ENCODE peak calls at places on chromosomes 3 and 15, in four cellular contexts. One of them, this sample, is unnamed.

GRCh38 chr3:172102123-172102882 is 62.9 kb downstream of the FNDC3B start:
- DNase-seq in GM12891: no peak
- DNase-seq in K562: no peak
- DNase-seq in GM12878: no peak
- DNase-seq in this sample: peak; percentile 66

GRCh38 chr3:190012314-190012782 is 108.3 kb downstream of the P3H2 start:
- DNase-seq in GM12891: no peak
- DNase-seq in K562: no peak
- DNase-seq in GM12878: no peak
- DNase-seq in this sample: no peak

GRCh38 chr15:73946795-73947370 is 20.6 kb downstream of the LOXL1 start:
- DNase-seq in GM12891: no peak
- DNase-seq in K562: no peak
- DNase-seq in GM12878: no peak
- DNase-seq in this sample: no peak

GRCh38 chr3:184822654-184823053 is 10.7 kb downstream of the VPS8 start:
- DNase-seq in GM12891: no peak
- DNase-seq in K562: no peak
- DNase-seq in GM12878: no peak
- DNase-seq in this sample: no peak

GRCh38 chr3:4741404-4742307 is 237.6 kb upstream of the BHLHE40 start:
- DNase-seq in GM12891: no peak
- DNase-seq in K562: peak; percentile 88
- DNase-seq in GM12878: no peak
- DNase-seq in this sample: peak; percentile 71

GRCh38 chr3:71964170-71964569 is 179.2 kb upstream of the PROK2 start:
- DNase-seq in GM12891: no peak
- DNase-seq in K562: no peak
- DNase-seq in GM12878: no peak
- DNase-seq in this sample: no peak

GRCh38 chr3:106819445-106819844 is 557.8 kb upstream of the CCDC54 start:
- DNase-seq in GM12891: no peak
- DNase-seq in K562: no peak
- DNase-seq in GM12878: no peak
- DNase-seq in this sample: no peak

GRCh38 chr3:55487376-55488241 is 503 bp upstream of the WNT5A start:
- DNase-seq in GM12891: no peak
- DNase-seq in K562: no peak
- DNase-seq in GM12878: no peak
- DNase-seq in this sample: no peak

GRCh38 chr3:88408935-88409334 is 259.2 kb downstream of the C3orf38 start:
- DNase-seq in GM12891: no peak
- DNase-seq in K562: no peak
- DNase-seq in GM12878: no peak
- DNase-seq in this sample: no peak

DNA sequence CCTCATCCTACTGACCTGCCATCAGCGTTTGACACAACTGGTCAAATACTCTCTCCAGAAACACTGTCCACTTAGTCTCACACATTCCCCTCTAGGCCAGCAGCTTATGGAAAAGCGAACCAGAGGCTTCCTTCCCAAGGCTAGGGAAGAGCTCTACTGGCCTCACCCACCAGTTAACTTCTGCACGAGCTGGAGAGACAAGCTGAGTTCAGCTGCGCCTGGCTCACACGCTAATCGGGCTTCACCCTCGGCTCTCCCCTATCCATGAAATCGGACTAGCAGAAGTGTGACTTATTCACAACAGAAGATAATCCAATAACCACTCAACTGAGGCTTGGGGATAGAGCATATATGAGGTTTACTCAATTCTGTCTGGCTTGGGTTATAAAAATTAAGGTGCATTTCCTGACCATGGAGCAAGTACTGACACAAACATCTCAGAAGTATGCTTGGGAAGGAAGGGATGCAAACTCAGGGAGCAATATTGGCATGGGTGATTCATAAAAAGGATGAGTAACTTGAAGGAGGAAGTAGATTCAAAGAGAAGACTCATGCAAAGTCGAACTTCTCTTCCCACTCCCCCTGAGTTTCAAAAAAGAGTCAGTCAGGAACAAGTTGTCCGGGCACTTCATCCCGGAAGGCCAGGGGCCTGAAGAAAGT is 73.1 kb downstream of the XXYLT1 start:
- DNase-seq in GM12891: no peak
- DNase-seq in K562: no peak
- DNase-seq in GM12878: no peak
- DNase-seq in this sample: no peak
- TF ChIP-seq SPI1 in GM12891: no peak
- TF ChIP-seq SPI1 in K562: no peak
- TF ChIP-seq SPI1 in GM12878: no peak
- TF ChIP-seq SPI1 in this sample: no peak

DNA sequence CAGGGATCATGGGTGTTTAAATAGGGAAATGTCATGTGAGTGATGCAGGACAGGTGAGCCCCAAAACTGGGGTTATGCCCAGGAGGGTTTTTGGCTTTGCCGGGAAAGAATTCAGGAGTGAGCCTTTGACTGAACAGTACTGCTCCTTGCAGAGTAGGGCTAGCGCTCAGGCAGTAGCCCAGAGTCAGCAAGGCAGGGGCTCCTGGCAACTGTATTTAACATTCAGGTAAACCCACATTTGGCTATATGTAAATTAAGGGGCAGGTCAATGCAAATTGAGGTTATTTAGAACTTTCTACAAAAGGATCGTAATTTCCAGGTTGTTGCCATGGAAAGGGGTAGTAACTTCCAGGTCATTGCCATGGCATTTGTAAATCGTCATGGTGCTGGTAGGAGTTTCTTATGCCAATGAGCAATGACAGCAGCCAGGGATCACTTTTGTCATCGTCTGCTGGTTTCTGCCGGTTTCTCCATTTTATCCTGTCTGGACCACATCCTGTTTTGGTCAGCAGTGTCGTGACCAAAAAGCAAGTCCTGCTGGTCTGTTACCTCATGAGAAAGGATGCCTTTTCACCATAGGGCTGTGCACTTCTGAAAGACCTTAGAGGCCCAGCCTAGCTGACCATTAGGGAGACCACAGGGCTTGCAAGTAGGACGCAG is 24.3 kb downstream of the MTHFS start:
- DNase-seq in GM12891: no peak
- DNase-seq in K562: no peak
- DNase-seq in GM12878: no peak
- DNase-seq in this sample: peak; percentile 91
- TF ChIP-seq SPI1 in GM12891: no peak
- TF ChIP-seq SPI1 in K562: no peak
- TF ChIP-seq SPI1 in GM12878: no peak
- TF ChIP-seq SPI1 in this sample: peak; percentile 33

GRCh38 chr3:129612350-129613204 is 6.1 kb upstream of the PLXND1 start:
- DNase-seq in GM12891: no peak
- DNase-seq in K562: no peak
- DNase-seq in GM12878: no peak
- DNase-seq in this sample: no peak
- TF ChIP-seq SPI1 in GM12891: no peak
- TF ChIP-seq SPI1 in K562: no peak
- TF ChIP-seq SPI1 in GM12878: no peak
- TF ChIP-seq SPI1 in this sample: no peak

GRCh38 chr3:32420138-32420981 is 28.7 kb downstream of the CMTM7 start:
- DNase-seq in GM12891: no peak
- DNase-seq in K562: no peak
- DNase-seq in GM12878: peak; percentile 56
- DNase-seq in this sample: peak; percentile 84
- TF ChIP-seq SPI1 in GM12891: no peak
- TF ChIP-seq SPI1 in K562: no peak
- TF ChIP-seq SPI1 in GM12878: no peak
- TF ChIP-seq SPI1 in this sample: peak; percentile 33

GRCh38 chr15:28021281-28022039 is 77.7 kb downstream of the OCA2 start:
- DNase-seq in GM12891: no peak
- DNase-seq in K562: peak; percentile 41
- DNase-seq in GM12878: no peak
- DNase-seq in this sample: peak; percentile 10
- TF ChIP-seq SPI1 in GM12891: no peak
- TF ChIP-seq SPI1 in K562: no peak
- TF ChIP-seq SPI1 in GM12878: no peak
- TF ChIP-seq SPI1 in this sample: no peak

GRCh38 chr3:183537295-183537730 is 18.2 kb downstream of the KLHL6 start:
- DNase-seq in GM12891: no peak
- DNase-seq in K562: no peak
- DNase-seq in GM12878: no peak
- DNase-seq in this sample: peak; percentile 87

GRCh38 chr3:183534249-183534648 is 21.3 kb downstream of the KLHL6 start:
- DNase-seq in GM12891: no peak
- DNase-seq in K562: no peak
- DNase-seq in GM12878: no peak
- DNase-seq in this sample: no peak

GRCh38 chr3:183536238-183536880 is 19.1 kb downstream of the KLHL6 start:
- DNase-seq in GM12891: no peak
- DNase-seq in K562: peak; percentile 27
- DNase-seq in GM12878: peak; percentile 82
- DNase-seq in this sample: no peak

GRCh38 chr3:183532620-183533409 is 22.7 kb downstream of the KLHL6 start:
- DNase-seq in GM12891: no peak
- DNase-seq in K562: peak; percentile 74
- DNase-seq in GM12878: no peak
- DNase-seq in this sample: no peak

DNA sequence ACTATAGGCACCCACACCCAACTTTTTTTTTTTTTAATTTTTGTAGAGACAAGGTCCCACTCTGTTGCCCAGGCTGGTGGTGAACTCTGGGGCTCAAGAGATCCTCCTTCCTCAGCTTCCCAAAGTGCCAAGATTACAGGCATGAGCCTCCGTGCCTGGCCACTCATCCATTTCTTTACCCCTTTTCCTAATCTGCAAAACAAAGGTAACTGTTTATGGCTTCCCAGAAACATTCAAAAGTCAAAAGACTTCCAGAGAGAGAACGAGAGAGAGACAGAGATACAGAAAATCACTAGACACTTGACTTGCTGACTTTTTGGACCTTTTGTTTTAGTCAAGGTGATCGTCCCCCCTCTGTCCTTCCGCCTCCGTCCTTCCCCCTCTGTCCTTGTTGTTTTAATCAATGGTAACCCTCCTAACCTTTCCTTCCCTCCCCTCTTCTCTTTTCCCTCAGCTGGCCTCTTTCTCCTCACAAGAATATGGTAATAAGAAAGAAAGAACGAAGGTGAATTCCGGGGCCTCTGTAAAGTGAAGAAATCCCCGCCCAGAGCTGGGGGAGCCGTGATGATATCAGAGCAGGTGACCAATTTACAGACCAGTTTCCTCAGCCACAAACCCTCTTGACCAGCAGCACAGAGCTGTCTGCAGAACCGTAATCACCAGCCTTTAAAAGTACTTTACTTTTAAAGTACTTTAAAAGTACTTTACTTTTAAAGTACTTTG is 21.9 kb downstream of the KLHL6 start:
- DNase-seq in GM12891: no peak
- DNase-seq in K562: peak; percentile 52
- DNase-seq in GM12878: no peak
- DNase-seq in this sample: no peak
- TF ChIP-seq SPI1 in GM12891: no peak
- TF ChIP-seq SPI1 in K562: no peak
- TF ChIP-seq SPI1 in GM12878: no peak
- TF ChIP-seq SPI1 in this sample: no peak

DNA sequence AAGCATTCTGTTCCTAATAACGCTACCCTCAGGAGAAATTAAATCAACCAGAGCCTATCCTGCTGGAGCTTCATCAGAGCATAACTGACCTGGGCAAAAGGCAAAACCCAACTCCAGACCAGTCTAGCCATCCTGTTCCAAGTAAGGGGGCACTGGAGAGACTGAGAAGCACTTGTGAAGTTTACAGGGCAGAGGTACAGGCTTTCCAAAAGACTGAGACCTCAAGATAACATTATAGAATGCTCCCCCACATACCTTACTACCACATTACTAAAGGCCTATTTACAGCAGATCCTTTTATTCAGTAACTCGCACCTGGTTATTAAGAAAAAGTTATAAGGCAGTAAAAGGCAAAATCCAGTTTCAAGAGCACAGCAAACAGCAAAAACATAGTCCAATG is 35.5 kb downstream of the RFX7 start:
- DNase-seq in GM12891: no peak
- DNase-seq in K562: no peak
- DNase-seq in GM12878: no peak
- DNase-seq in this sample: no peak
- TF ChIP-seq SPI1 in GM12891: no peak
- TF ChIP-seq SPI1 in K562: no peak
- TF ChIP-seq SPI1 in GM12878: no peak
- TF ChIP-seq SPI1 in this sample: no peak

DNA sequence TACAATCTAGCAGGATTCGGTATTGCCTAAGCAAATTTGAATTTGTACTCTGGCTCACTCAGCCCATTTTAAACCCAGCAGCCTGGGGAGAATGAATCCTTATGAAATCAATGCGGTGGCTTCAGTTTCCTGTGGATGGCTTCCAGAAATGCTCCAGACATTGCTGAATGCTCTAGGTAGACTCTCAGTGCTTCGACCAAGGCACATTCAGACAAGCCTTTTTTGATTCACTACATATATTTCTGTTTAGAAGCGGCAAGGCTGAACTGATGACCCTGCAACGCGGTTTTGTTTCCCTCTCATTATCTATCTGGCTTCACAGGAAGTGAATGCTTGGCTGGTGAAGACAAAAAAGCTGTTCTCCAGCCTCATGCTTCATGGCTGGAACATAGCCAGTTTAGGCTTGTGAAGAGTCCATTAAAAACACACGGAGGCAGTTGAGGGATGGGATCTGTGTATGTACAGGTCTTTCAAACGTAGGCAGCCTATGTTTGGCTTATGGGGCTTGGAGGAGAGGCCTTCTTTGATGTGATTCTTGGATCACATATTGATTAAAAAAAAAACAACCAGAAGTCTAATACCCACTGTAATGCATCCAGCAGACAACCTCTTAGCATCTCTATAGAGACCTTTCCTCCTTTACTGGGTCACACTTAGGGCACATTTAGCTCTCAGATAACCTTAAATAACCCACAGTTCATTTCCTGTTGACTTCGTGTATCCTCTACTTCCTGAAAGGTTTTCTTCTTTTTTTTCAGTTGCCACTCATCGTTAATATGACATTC is 400.2 kb upstream of the TBL1XR1 start:
- DNase-seq in GM12891: no peak
- DNase-seq in K562: peak; percentile 31
- DNase-seq in GM12878: no peak
- DNase-seq in this sample: no peak
- TF ChIP-seq SPI1 in GM12891: no peak
- TF ChIP-seq SPI1 in K562: no peak
- TF ChIP-seq SPI1 in GM12878: no peak
- TF ChIP-seq SPI1 in this sample: no peak

GRCh38 chr3:150889105-150889504 is 16.1 kb downstream of the MINDY4B start:
- DNase-seq in GM12891: no peak
- DNase-seq in K562: no peak
- DNase-seq in GM12878: no peak
- DNase-seq in this sample: no peak
- TF ChIP-seq SPI1 in GM12891: peak; percentile 21
- TF ChIP-seq SPI1 in K562: peak; percentile 88
- TF ChIP-seq SPI1 in GM12878: no peak
- TF ChIP-seq SPI1 in this sample: peak; percentile 74